ENCODE peak calls at places on chromosome 20, in nine cellular contexts. H is RWPE1, Y is OCI-LY7, O is epithelial cell of esophagus, X is fibroblast of lung, B is Panc1, K is progenitor cell of endocrine pancreas, J is AG09319, V is fibroblast of pulmonary artery. G is an unnamed sample.

GRCh38 chr20:35715611-35716010 is 16.4 kb downstream of the ROMO1 start:
- DNase-seq in H (no peak), Y (no peak), O (no peak), X (no peak), B (no peak), K (no peak), J (no peak), V (no peak), G (no peak)

GRCh38 chr20:23874747-23875146 is 4.8 kb downstream of the CST5 start:
- DNase-seq in H (no peak), Y (peak), O (no peak), X (no peak), B (no peak), K (no peak), J (no peak), V (no peak), G (no peak)

GRCh38 chr20:52196845-52197244 is 5.3 kb upstream of the ZFP64 start:
- DNase-seq in H (no peak), Y (no peak), O (no peak), X (no peak), B (no peak), K (no peak), J (no peak), V (no peak), G (no peak)

GRCh38 chr20:22374066-22374465 is 210.3 kb downstream of the FOXA2 start:
- DNase-seq in H (peak), Y (no peak), O (peak), X (no peak), B (no peak), K (no peak), J (no peak), V (no peak), G (peak)

GRCh38 chr20:31390490-31390889 is at the start of gene DEFB119:
- DNase-seq in H (no peak), Y (no peak), O (no peak), X (no peak), B (no peak), K (no peak), J (no peak), V (no peak), G (no peak)

GRCh38 chr20:9270831-9271230 is 201.9 kb downstream of the PLCB4 start:
- DNase-seq in H (no peak), Y (no peak), O (peak), X (peak), B (no peak), K (no peak), J (peak), V (peak), G (no peak)

GRCh38 chr20:31566658-31567379 is 38.3 kb upstream of the ID1 start:
- DNase-seq in H (peak), Y (peak), O (peak), X (no peak), B (no peak), K (no peak), J (no peak), V (no peak), G (no peak)

GRCh38 chr20:23782366-23782983 is 31.7 kb upstream of the CST1 start:
- DNase-seq in H (peak), Y (peak), O (peak), X (peak), B (no peak), K (no peak), J (no peak), V (peak), G (no peak)

GRCh38 chr20:17708675-17709360 is 9.1 kb downstream of the BANF2 start:
- DNase-seq in H (no peak), Y (no peak), O (no peak), X (peak), B (no peak), K (no peak), J (no peak), V (no peak), G (no peak)

GRCh38 chr20:46994341-46994740 is 99.7 kb downstream of the EYA2 start:
- DNase-seq in H (no peak), Y (peak), O (peak), X (no peak), B (no peak), K (no peak), J (no peak), V (no peak), G (no peak)

GRCh38 chr20:8305449-8305978 is 173.4 kb downstream of the PLCB1 start:
- DNase-seq in H (peak), Y (peak), O (peak), X (peak), B (no peak), K (peak), J (no peak), V (peak), G (peak)

GRCh38 chr20:51931321-51931720 is 129.0 kb upstream of the SALL4 start:
- DNase-seq in H (no peak), Y (no peak), O (no peak), X (no peak), B (no peak), K (no peak), J (no peak), V (no peak), G (no peak)

GRCh38 chr20:20664795-20665194 is 47.6 kb downstream of the RALGAPA2 start:
- DNase-seq in H (peak), Y (peak), O (peak), X (peak), B (peak), K (no peak), J (no peak), V (peak), G (peak)

GRCh38 chr20:873875-874607 is 40.5 kb downstream of the FAM110A start:
- DNase-seq in H (no peak), Y (no peak), O (no peak), X (no peak), B (no peak), K (no peak), J (no peak), V (no peak), G (no peak)

GRCh38 chr20:47351643-47352331 is 4.7 kb downstream of the ZMYND8 start:
- DNase-seq in H (no peak), Y (peak), O (peak), X (no peak), B (no peak), K (no peak), J (no peak), V (peak), G (no peak)

GRCh38 chr20:36175016-36175415 is 20.5 kb downstream of the EPB41L1 start:
- DNase-seq in H (no peak), Y (no peak), O (no peak), X (peak), B (no peak), K (no peak), J (no peak), V (no peak), G (no peak)

GRCh38 chr20:62972270-62973032 is 19.9 kb downstream of the SLC17A9 start:
- DNase-seq in H (peak), Y (peak), O (peak), X (peak), B (peak), K (peak), J (peak), V (peak), G (peak)

GRCh38 chr20:18737140-18737539 is 76.4 kb upstream of the SCP2D1 start:
- DNase-seq in H (no peak), Y (no peak), O (no peak), X (no peak), B (no peak), K (no peak), J (no peak), V (no peak), G (no peak)

GRCh38 chr20:35306931-35307517 is 14.8 kb upstream of the FAM83C start:
- DNase-seq in H (peak), Y (peak), O (peak), X (peak), B (no peak), K (peak), J (no peak), V (peak), G (no peak)

GRCh38 chr20:21101453-21102251 is 4.5 kb downstream of the LINC00237 start:
- DNase-seq in H (no peak), Y (no peak), O (peak), X (no peak), B (no peak), K (peak), J (no peak), V (no peak), G (no peak)

GRCh38 chr20:38590682-38591483 is 9.9 kb downstream of the ADIG start:
- DNase-seq in H (no peak), Y (no peak), O (peak), X (no peak), B (no peak), K (no peak), J (no peak), V (no peak), G (no peak)

GRCh38 chr20:62640870-62641748 is 1.2 kb upstream of the SLCO4A1 start:
- DNase-seq in H (no peak), Y (no peak), O (no peak), X (no peak), B (no peak), K (no peak), J (no peak), V (no peak), G (no peak)

GRCh38 chr20:2163312-2163711 is 61.7 kb downstream of the STK35 start:
- DNase-seq in H (no peak), Y (no peak), O (no peak), X (no peak), B (no peak), K (no peak), J (no peak), V (no peak), G (no peak)

GRCh38 chr20:16245879-16246278 is 327.4 kb downstream of the KIF16B start:
- DNase-seq in H (no peak), Y (no peak), O (no peak), X (no peak), B (no peak), K (no peak), J (no peak), V (no peak), G (no peak)

GRCh38 chr20:45783656-45784294 is 7.9 kb downstream of the WFDC3 start:
- DNase-seq in H (no peak), Y (no peak), O (peak), X (no peak), B (no peak), K (no peak), J (no peak), V (peak), G (no peak)

GRCh38 chr20:57590485-57591288 is 29.5 kb downstream of the ZBP1 start:
- DNase-seq in H (no peak), Y (no peak), O (no peak), X (no peak), B (no peak), K (no peak), J (no peak), V (no peak), G (no peak)

GRCh38 chr20:13325033-13325432 is 104.0 kb downstream of the ISM1 start:
- DNase-seq in H (no peak), Y (no peak), O (peak), X (peak), B (no peak), K (no peak), J (no peak), V (peak), G (no peak)

GRCh38 chr20:48932375-48932941 is 10.9 kb downstream of the ARFGEF2 start:
- DNase-seq in H (no peak), Y (no peak), O (no peak), X (no peak), B (no peak), K (no peak), J (no peak), V (no peak), G (no peak)

GRCh38 chr20:31497838-31498540 is 16.3 kb upstream of the HM13 start:
- DNase-seq in H (no peak), Y (no peak), O (no peak), X (peak), B (no peak), K (no peak), J (no peak), V (peak), G (no peak)

GRCh38 chr20:4406627-4407026 is 315.1 kb upstream of the PRND start:
- DNase-seq in H (peak), Y (no peak), O (peak), X (peak), B (no peak), K (no peak), J (peak), V (peak), G (no peak)

GRCh38 chr20:11271920-11272594 is 598.3 kb upstream of the JAG1 start:
- DNase-seq in H (no peak), Y (no peak), O (no peak), X (no peak), B (no peak), K (no peak), J (no peak), V (no peak), G (no peak)
- TF ChIP-seq CTCF in H (no peak), Y (no peak), O (no peak), X (no peak), B (no peak), K (no peak), J (no peak), V (no peak), G (no peak)

GRCh38 chr20:34111712-34112599 is at the start of gene EIF2S2:
- DNase-seq in H (peak), Y (peak), O (peak), X (peak), B (peak), K (peak), J (peak), V (peak), G (peak)
- TF ChIP-seq CTCF in H (no peak), Y (no peak), O (no peak), X (no peak), B (no peak), K (no peak), J (no peak), V (no peak), G (no peak)

DNA sequence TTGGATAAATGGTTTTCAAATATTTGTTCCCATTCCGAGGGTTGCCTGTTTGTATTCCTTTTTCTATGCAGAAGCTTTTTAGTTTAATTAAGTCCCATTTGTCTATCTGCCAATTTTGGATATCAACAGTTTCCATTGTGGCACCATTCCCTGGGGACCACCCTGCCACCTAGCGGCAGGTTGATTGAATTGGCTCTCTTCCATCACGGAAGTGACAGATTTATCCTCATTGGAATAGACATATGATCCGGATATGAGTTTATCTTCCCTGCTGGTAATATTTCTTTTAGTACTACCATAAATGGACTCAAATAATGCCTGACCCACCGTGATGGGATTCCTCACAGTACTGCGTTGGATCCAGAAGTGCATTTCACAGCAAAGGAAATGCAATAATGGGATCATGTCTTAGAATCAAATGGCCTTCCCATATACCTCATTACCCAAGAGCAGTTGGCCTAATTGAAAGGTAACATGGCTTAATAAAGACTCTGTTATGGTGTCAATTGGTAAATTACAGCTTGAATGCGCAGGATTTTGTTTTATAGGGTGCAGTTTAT is 327.0 kb downstream of the BMP2 start:
- DNase-seq in H (peak), Y (peak), O (peak), X (peak), B (no peak), K (no peak), J (no peak), V (peak), G (peak)
- TF ChIP-seq CTCF in H (peak), Y (peak), O (peak), X (no peak), B (peak), K (peak), J (peak), V (peak), G (peak)

GRCh38 chr20:44651507-44652373 is at the start of gene ADA:
- DNase-seq in H (peak), Y (peak), O (peak), X (no peak), B (no peak), K (peak), J (no peak), V (peak), G (no peak)
- TF ChIP-seq CTCF in H (no peak), Y (no peak), O (no peak), X (no peak), B (no peak), K (peak), J (no peak), V (no peak), G (no peak)

DNA sequence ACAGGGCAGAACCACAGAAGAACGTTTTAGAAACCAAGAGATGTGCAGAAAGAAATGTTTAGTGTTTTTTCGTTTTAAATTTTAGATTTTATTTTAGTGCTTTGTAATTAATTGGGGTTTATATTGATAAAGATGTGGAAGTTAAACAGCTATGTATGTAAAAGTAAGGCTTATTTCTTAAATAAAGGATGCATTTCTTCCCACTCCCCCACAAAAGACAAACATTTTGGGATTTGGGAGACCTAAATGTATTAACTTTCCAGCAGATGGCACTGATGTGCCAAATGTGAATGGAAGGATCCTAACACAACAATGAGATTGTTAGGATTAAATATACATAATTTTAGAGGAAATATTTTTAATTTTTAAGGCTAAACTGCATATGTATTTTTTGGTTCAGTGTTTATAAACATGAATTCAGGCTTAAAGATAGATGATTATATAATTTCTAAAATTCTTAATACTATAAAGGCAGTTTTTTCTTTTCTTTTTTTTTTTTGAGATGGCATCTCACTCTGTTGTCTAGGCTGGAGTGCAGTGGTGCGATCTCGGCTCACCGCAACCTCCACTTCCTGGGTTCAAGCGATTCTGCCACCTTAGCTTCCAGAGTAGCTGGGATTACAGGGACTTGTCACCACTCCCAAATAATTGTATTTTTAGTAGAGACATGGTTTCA is 12.0 kb downstream of the PFDN4 start:
- DNase-seq in H (peak), Y (peak), O (peak), X (peak), B (no peak), K (no peak), J (no peak), V (peak), G (no peak)
- TF ChIP-seq CTCF in H (peak), Y (peak), O (peak), X (peak), B (peak), K (peak), J (peak), V (peak), G (peak)

DNA sequence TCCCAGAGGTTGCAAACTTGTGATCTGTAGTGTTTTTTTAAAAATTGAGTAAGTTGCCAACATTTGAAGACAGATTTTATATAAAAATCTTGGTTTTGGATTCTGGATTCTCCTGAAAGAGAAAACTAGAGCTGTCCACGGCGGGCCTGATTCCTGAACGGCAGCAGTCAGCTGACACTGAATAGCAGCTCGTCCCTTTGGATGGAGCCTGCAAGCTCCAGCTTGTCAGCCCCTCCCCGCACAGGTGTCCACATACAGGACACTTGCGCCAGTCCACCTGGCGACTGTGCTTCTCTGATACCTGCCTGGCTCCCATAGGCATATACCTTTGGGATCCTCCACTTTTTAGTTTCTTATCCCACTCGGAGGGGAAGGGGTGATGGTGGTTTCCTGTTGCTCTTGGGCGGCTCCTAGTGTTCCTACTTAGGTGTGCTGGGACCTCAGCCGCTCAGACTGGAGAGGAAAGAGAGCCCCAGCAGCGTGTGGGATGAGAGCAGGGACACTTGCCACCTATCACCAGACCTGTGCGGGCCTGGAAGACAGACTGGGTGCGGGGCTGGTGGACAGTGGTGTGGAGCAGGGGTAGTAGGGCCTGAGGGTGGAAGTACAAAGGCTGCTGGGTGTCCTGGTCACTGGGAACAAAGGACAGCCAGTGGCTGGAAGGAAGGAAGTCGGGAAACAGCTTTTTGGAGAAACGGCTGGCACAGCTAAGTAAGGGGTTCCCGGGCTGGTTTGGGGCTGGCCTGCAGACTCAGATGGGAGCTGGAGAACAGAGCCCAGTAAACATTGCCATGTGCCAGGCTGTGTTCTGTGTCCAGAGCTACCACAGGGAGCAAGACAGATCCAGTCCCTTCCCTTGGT is 18.3 kb downstream of the GHRH start:
- DNase-seq in H (no peak), Y (no peak), O (peak), X (no peak), B (no peak), K (no peak), J (no peak), V (no peak), G (no peak)
- TF ChIP-seq CTCF in H (no peak), Y (peak), O (peak), X (no peak), B (no peak), K (no peak), J (no peak), V (no peak), G (no peak)

GRCh38 chr20:50635676-50636600 is 55.4 kb downstream of the RIPOR3 start:
- DNase-seq in H (peak), Y (peak), O (peak), X (peak), B (peak), K (peak), J (no peak), V (peak), G (no peak)
- TF ChIP-seq CTCF in H (peak), Y (peak), O (peak), X (peak), B (peak), K (peak), J (peak), V (no peak), G (peak)

GRCh38 chr20:25510721-25511120 is 74.6 kb downstream of the NINL start:
- DNase-seq in H (no peak), Y (no peak), O (no peak), X (no peak), B (no peak), K (no peak), J (no peak), V (no peak), G (no peak)
- TF ChIP-seq CTCF in H (no peak), Y (no peak), O (no peak), X (no peak), B (no peak), K (no peak), J (no peak), V (no peak), G (no peak)

DNA sequence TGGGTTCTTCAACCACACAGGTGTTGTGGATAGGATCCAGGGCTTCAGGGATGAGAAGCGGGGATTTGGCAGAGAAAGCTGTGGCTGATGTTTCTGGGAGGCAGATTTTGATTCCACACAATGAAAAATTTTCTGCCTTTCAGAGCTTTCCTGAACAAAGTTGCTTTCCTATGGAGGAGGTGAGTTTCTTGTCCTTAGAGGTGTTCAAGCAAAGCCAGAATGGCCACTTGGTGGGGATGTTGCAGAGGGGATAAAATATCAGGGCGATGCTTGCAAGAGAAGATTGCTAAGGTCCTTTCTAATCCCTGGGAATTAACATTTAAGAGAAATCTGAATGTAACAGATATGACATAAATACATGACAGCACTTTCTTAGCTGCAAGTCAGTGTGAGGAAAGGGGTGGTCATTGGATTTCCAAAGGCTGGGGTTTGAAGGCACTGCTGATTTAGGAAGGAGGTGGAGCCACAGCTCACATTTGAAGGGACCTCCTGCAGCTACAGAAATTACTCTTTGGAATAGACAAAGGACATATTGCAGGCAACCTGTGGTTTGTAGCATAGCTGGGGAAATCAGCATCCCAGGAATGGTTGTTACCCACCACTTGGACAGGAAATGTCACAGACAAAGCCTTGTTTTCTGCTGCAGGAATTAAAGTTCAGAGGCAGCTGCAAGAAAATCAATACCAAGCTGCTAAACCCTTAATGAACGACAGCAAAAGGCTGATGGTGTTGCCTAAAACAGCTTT is 271.1 kb upstream of the CHD6 start:
- DNase-seq in H (peak), Y (peak), O (peak), X (no peak), B (no peak), K (no peak), J (no peak), V (no peak), G (peak)
- TF ChIP-seq CTCF in H (no peak), Y (peak), O (no peak), X (no peak), B (peak), K (peak), J (no peak), V (no peak), G (peak)